ENCODE peak calls at places on chromosome 13, in nine cellular contexts. G is HFF-Myc, N is IMR-90, H is GM12865, P is psoas muscle, D is lower lobe of right lung, M is fibroblast of mammary gland, W is dorsolateral prefrontal cortex, C is fibroblast of lung. U is an unnamed sample.

GRCh38 chr13:106373304-106373988 is 162.0 kb downstream of the EFNB2 start:
- DNase-seq in G (no peak), N (no peak), H (peak), P (no peak), D (no peak), M (no peak), W (no peak), C (peak), U (no peak)

GRCh38 chr13:31891472-31891871 is 140.1 kb upstream of the FRY start:
- DNase-seq in G (no peak), N (no peak), H (no peak), P (no peak), D (no peak), M (no peak), W (no peak), C (no peak), U (peak)

GRCh38 chr13:95153647-95154405 is 147.4 kb downstream of the ABCC4 start:
- DNase-seq in G (no peak), N (peak), H (no peak), P (no peak), D (no peak), M (peak), W (no peak), C (peak), U (peak)

GRCh38 chr13:94825507-94825906 is 113.2 kb upstream of the SOX21 start:
- DNase-seq in G (peak), N (no peak), H (no peak), P (peak), D (no peak), M (peak), W (no peak), C (peak), U (peak)

GRCh38 chr13:110629735-110630134 is 14.4 kb downstream of the NAXD start:
- DNase-seq in G (no peak), N (no peak), H (no peak), P (no peak), D (no peak), M (peak), W (no peak), C (peak), U (no peak)

GRCh38 chr13:112655898-112656297 is 33.9 kb upstream of the ATP11A start:
- DNase-seq in G (no peak), N (no peak), H (no peak), P (no peak), D (no peak), M (no peak), W (no peak), C (no peak), U (no peak)

GRCh38 chr13:28655566-28655965 is 3.4 kb upstream of the POMP start:
- DNase-seq in G (no peak), N (peak), H (no peak), P (no peak), D (no peak), M (peak), W (no peak), C (peak), U (peak)

GRCh38 chr13:104949840-104950805 is 1585.3 kb downstream of the EFNB2 start:
- DNase-seq in G (no peak), N (no peak), H (no peak), P (no peak), D (no peak), M (peak), W (no peak), C (peak), U (no peak)

GRCh38 chr13:89061821-89062220 is 1390.7 kb downstream of the SLITRK5 start:
- DNase-seq in G (no peak), N (no peak), H (no peak), P (no peak), D (no peak), M (no peak), W (no peak), C (no peak), U (no peak)

GRCh38 chr13:21176982-21177284 is 475 bp downstream of the MRPL57 start:
- DNase-seq in G (no peak), N (no peak), H (no peak), P (no peak), D (no peak), M (no peak), W (no peak), C (no peak), U (no peak)

GRCh38 chr13:84896128-84896527 is 903.1 kb downstream of the SLITRK6 start:
- DNase-seq in G (peak), N (peak), H (peak), P (no peak), D (no peak), M (peak), W (no peak), C (peak), U (peak)

GRCh38 chr13:72839831-72840426 is 58.0 kb downstream of the PIBF1 start:
- DNase-seq in G (peak), N (peak), H (peak), P (no peak), D (no peak), M (peak), W (no peak), C (peak), U (peak)

GRCh38 chr13:68234278-68234677 is 1004.1 kb upstream of the PCDH9 start:
- DNase-seq in G (no peak), N (no peak), H (no peak), P (no peak), D (no peak), M (peak), W (no peak), C (peak), U (no peak)

GRCh38 chr13:46995874-46996273 is 99.0 kb upstream of the HTR2A start:
- DNase-seq in G (no peak), N (no peak), H (peak), P (no peak), D (no peak), M (no peak), W (no peak), C (no peak), U (no peak)

GRCh38 chr13:46996316-46996715 is 99.5 kb upstream of the HTR2A start:
- DNase-seq in G (no peak), N (no peak), H (peak), P (no peak), D (no peak), M (no peak), W (no peak), C (no peak), U (no peak)

GRCh38 chr13:46994492-46994891 is 97.6 kb upstream of the HTR2A start:
- DNase-seq in G (no peak), N (no peak), H (no peak), P (no peak), D (no peak), M (no peak), W (no peak), C (no peak), U (no peak)

GRCh38 chr13:46992383-46992952 is 95.6 kb upstream of the HTR2A start:
- DNase-seq in G (no peak), N (no peak), H (peak), P (no peak), D (no peak), M (peak), W (no peak), C (peak), U (peak)
- TF ChIP-seq CTCF in G (peak), N (peak), H (peak), P (no peak), D (no peak), M (peak), W (no peak), C (peak), U (peak)

GRCh38 chr13:60334310-60334709 is 62.7 kb upstream of the TDRD3 start:
- DNase-seq in G (no peak), N (no peak), H (no peak), P (no peak), D (no peak), M (no peak), W (no peak), C (no peak), U (no peak)
- H3K4me3 ChIP-seq in G (no peak), N (no peak), H (no peak), P (no peak), D (no peak), M (no peak), W (no peak), C (no peak), U (no peak)

DNA sequence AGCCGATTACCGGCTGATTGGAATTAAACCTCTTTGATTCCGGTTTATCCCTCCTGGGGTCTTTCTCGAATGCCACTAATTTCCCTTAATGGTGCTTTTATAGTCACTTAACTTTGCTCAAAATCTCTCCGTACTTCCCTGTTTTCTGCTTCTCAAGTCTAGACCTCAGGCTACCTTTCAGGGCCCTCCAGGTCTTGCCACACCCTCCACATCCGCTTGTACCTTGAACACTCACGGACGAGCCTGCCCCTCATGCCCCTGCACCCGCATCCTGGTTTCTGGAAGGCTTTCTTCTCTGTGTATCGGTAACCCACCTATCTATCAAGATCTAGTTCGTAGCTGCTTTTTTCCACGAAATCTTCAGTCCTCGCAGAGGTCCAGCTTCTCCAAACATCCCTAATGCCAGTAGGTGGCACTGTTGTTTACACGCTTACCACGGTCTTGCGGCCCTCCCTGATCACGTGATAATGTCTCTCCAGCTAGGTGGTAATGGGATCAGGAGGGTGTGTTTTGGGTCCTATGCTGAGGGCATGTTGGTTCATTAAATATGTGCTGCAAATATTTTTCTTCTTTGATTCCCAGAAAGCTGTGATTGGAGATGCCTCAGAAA is 13.8 kb downstream of the ATP12A start:
- DNase-seq in G (no peak), N (peak), H (peak), P (no peak), D (no peak), M (peak), W (no peak), C (peak), U (peak)
- TF ChIP-seq CTCF in G (peak), N (peak), H (peak), P (peak), D (peak), M (peak), W (peak), C (peak), U (peak)

GRCh38 chr13:50907781-50908180 is 1.8 kb upstream of the RNASEH2B start:
- DNase-seq in G (no peak), N (no peak), H (no peak), P (no peak), D (no peak), M (no peak), W (no peak), C (no peak), U (no peak)
- H3K4me3 ChIP-seq in G (no peak), N (no peak), H (no peak), P (no peak), D (no peak), M (no peak), W (no peak), C (no peak), U (no peak)

GRCh38 chr13:80572867-80573266 is 231.9 kb upstream of the SPRY2 start:
- DNase-seq in G (no peak), N (no peak), H (no peak), P (no peak), D (no peak), M (no peak), W (no peak), C (no peak), U (no peak)

GRCh38 chr13:80574113-80574512 is 233.2 kb upstream of the SPRY2 start:
- DNase-seq in G (no peak), N (no peak), H (no peak), P (no peak), D (no peak), M (peak), W (no peak), C (no peak), U (peak)

GRCh38 chr13:80577285-80577684 is 236.4 kb upstream of the SPRY2 start:
- DNase-seq in G (no peak), N (no peak), H (no peak), P (no peak), D (no peak), M (no peak), W (no peak), C (no peak), U (no peak)

GRCh38 chr13:80572308-80572676 is 231.4 kb upstream of the SPRY2 start:
- DNase-seq in G (no peak), N (no peak), H (no peak), P (no peak), D (no peak), M (no peak), W (no peak), C (no peak), U (no peak)

GRCh38 chr13:80571346-80572307 is 230.7 kb upstream of the SPRY2 start:
- DNase-seq in G (no peak), N (no peak), H (no peak), P (no peak), D (no peak), M (no peak), W (no peak), C (no peak), U (no peak)
- TF ChIP-seq CTCF in G (no peak), N (no peak), H (no peak), P (no peak), D (no peak), M (no peak), W (no peak), C (no peak), U (no peak)

GRCh38 chr13:97229699-97230098 is 7.6 kb downstream of the MBNL2 start:
- DNase-seq in G (no peak), N (no peak), H (no peak), P (no peak), D (no peak), M (no peak), W (no peak), C (no peak), U (no peak)
- H3K4me3 ChIP-seq in G (no peak), N (no peak), H (no peak), P (no peak), D (no peak), M (no peak), W (no peak), C (no peak), U (no peak)

GRCh38 chr13:36981156-36981743 is 17.9 kb downstream of the ALG5 start:
- DNase-seq in G (no peak), N (peak), H (peak), P (no peak), D (no peak), M (peak), W (no peak), C (peak), U (peak)
- TF ChIP-seq CTCF in G (no peak), N (peak), H (peak), P (peak), D (peak), M (peak), W (peak), C (peak), U (peak)

GRCh38 chr13:36436811-36437210 is 4.5 kb downstream of the CCNA1 start:
- DNase-seq in G (no peak), N (no peak), H (no peak), P (no peak), D (no peak), M (no peak), W (no peak), C (no peak), U (no peak)

GRCh38 chr13:36431204-36432105 is 840 bp upstream of the CCNA1 start:
- DNase-seq in G (no peak), N (no peak), H (no peak), P (peak), D (peak), M (no peak), W (no peak), C (no peak), U (no peak)

GRCh38 chr13:36428083-36428482 is 4.2 kb upstream of the CCNA1 start:
- DNase-seq in G (no peak), N (no peak), H (no peak), P (no peak), D (no peak), M (peak), W (no peak), C (peak), U (peak)

GRCh38 chr13:36430247-36431203 is 1.8 kb upstream of the CCNA1 start:
- DNase-seq in G (no peak), N (no peak), H (no peak), P (peak), D (no peak), M (no peak), W (no peak), C (peak), U (no peak)

DNA sequence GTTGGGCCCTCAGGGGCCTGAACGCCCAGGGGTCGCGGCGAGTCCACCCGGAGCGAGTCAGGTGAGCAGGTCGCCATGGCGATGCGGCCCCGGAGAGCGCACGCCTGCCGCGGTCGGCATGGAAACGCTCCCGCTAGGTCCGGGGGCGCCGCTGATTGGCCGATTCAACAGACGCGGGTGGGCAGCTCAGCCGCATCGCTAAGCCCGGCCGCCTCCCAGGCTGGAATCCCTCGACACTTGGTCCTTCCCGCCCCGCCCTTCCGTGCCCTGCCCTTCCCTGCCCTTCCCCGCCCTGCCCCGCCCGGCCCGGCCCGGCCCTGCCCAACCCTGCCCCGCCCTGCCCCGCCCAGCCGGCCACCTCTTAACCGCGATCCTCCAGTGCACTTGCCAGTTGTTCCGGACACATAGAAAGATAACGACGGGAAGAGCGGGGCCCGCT is at the start of gene CCNA1:
- DNase-seq in G (no peak), N (no peak), H (peak), P (peak), D (peak), M (peak), W (peak), C (peak), U (no peak)
- H3K4me3 ChIP-seq in G (peak), N (no peak), H (peak), P (peak), D (peak), M (peak), W (peak), C (peak), U (peak)

DNA sequence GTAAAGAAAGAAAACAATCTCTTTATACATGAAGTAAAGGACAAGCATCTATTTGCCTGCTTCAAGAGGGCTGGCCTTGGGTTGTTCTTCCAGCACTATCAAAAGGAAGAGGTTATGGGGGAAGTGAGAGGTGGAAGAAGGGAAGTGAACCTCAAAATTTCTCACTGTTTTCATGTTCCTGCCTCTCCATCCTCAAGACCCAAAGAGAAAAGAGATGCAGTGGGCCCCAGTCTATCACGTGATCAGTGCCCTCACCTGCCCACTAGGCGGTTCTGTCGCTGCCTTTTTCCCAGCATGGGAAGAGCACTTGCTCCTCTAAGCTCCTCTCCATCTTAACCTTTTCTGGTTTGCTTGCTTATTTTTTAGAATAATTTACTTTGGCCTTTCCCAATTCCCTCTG is 6.2 kb upstream of the USP12 start:
- DNase-seq in G (no peak), N (no peak), H (no peak), P (no peak), D (no peak), M (no peak), W (no peak), C (no peak), U (no peak)
- TF ChIP-seq CTCF in G (no peak), N (no peak), H (no peak), P (no peak), D (no peak), M (no peak), W (no peak), C (no peak), U (no peak)

GRCh38 chr13:44044544-44045178 is 165.0 kb downstream of the LACC1 start:
- DNase-seq in G (no peak), N (no peak), H (no peak), P (no peak), D (no peak), M (no peak), W (no peak), C (peak), U (no peak)

GRCh38 chr13:44049546-44049945 is 169.8 kb downstream of the LACC1 start:
- DNase-seq in G (no peak), N (no peak), H (no peak), P (no peak), D (no peak), M (no peak), W (no peak), C (no peak), U (no peak)

GRCh38 chr13:44048326-44048725 is 168.6 kb downstream of the LACC1 start:
- DNase-seq in G (no peak), N (no peak), H (peak), P (no peak), D (no peak), M (no peak), W (no peak), C (no peak), U (peak)

GRCh38 chr13:44046428-44046827 is 166.7 kb downstream of the LACC1 start:
- DNase-seq in G (no peak), N (no peak), H (no peak), P (no peak), D (no peak), M (no peak), W (no peak), C (no peak), U (no peak)

GRCh38 chr13:44045179-44045562 is 165.5 kb downstream of the LACC1 start:
- DNase-seq in G (no peak), N (no peak), H (no peak), P (no peak), D (no peak), M (no peak), W (no peak), C (no peak), U (no peak)
- H3K4me3 ChIP-seq in G (no peak), N (no peak), H (no peak), P (no peak), D (no peak), M (no peak), W (no peak), C (no peak), U (no peak)